ENCODE peak calls at places on chromosomes 11 and 22, in seven cellular contexts. One of them, this sample, is unnamed.

GRCh38 chr11:47464479-47464878 is 15.5 kb upstream of the RAPSN start:
- DNase-seq in GM12865: no peak
- DNase-seq in kidney glomerular epithelial cell: no peak
- DNase-seq in NCI-H1417: peak; percentile 98
- DNase-seq in HCEC 1CT: peak; percentile 20
- DNase-seq in Calu3: no peak
- DNase-seq in right atrium auricular region: no peak
- DNase-seq in this sample: peak; percentile 99

GRCh38 chr11:135033545-135033944 is 621.5 kb upstream of the B3GAT1 start:
- DNase-seq in kidney glomerular epithelial cell: no peak
- DNase-seq in Calu3: no peak
- DNase-seq in NCI-H1417: peak; percentile 42
- DNase-seq in right atrium auricular region: no peak
- DNase-seq in HCEC 1CT: no peak
- DNase-seq in GM12865: no peak
- DNase-seq in this sample: peak; percentile 39

GRCh38 chr11:102911758-102912481 is 37.1 kb upstream of the MMP12 start:
- DNase-seq in GM12865: no peak
- DNase-seq in Calu3: no peak
- DNase-seq in kidney glomerular epithelial cell: no peak
- DNase-seq in NCI-H1417: no peak
- DNase-seq in right atrium auricular region: no peak
- DNase-seq in HCEC 1CT: no peak
- DNase-seq in this sample: no peak

GRCh38 chr22:27662359-27663030 is 139.1 kb downstream of the MN1 start:
- DNase-seq in kidney glomerular epithelial cell: no peak
- DNase-seq in GM12865: no peak
- DNase-seq in right atrium auricular region: peak; percentile 74
- DNase-seq in HCEC 1CT: no peak
- DNase-seq in NCI-H1417: no peak
- DNase-seq in Calu3: no peak
- DNase-seq in this sample: no peak

GRCh38 chr11:112225753-112226061 is 521 bp upstream of the PTS start:
- DNase-seq in right atrium auricular region: peak; percentile 86
- DNase-seq in NCI-H1417: no peak
- DNase-seq in Calu3: no peak
- DNase-seq in HCEC 1CT: peak; percentile 73
- DNase-seq in GM12865: no peak
- DNase-seq in kidney glomerular epithelial cell: no peak
- DNase-seq in this sample: no peak

GRCh38 chr22:37518509-37519267 is 527 bp downstream of the CARD10 start:
- DNase-seq in HCEC 1CT: no peak
- DNase-seq in right atrium auricular region: no peak
- DNase-seq in kidney glomerular epithelial cell: no peak
- DNase-seq in NCI-H1417: no peak
- DNase-seq in Calu3: no peak
- DNase-seq in GM12865: no peak
- DNase-seq in this sample: peak; percentile 58

GRCh38 chr11:95363710-95364109 is 132.7 kb upstream of the SESN3 start:
- DNase-seq in HCEC 1CT: no peak
- DNase-seq in NCI-H1417: peak; percentile 79
- DNase-seq in Calu3: no peak
- DNase-seq in right atrium auricular region: no peak
- DNase-seq in kidney glomerular epithelial cell: no peak
- DNase-seq in GM12865: no peak
- DNase-seq in this sample: peak; percentile 88

GRCh38 chr11:3129591-3130268 is 35.4 kb downstream of the OSBPL5 start:
- DNase-seq in Calu3: no peak
- DNase-seq in NCI-H1417: no peak
- DNase-seq in HCEC 1CT: no peak
- DNase-seq in GM12865: no peak
- DNase-seq in right atrium auricular region: no peak
- DNase-seq in kidney glomerular epithelial cell: no peak
- DNase-seq in this sample: no peak

GRCh38 chr11:25734592-25735211 is 597.2 kb upstream of the ANO3 start:
- DNase-seq in right atrium auricular region: no peak
- DNase-seq in NCI-H1417: no peak
- DNase-seq in Calu3: peak; percentile 7
- DNase-seq in GM12865: peak; percentile 3
- DNase-seq in kidney glomerular epithelial cell: peak; percentile 56
- DNase-seq in HCEC 1CT: peak; percentile 56
- DNase-seq in this sample: no peak

GRCh38 chr11:103170865-103171264 is 61.6 kb downstream of the DYNC2H1 start:
- DNase-seq in Calu3: no peak
- DNase-seq in right atrium auricular region: no peak
- DNase-seq in NCI-H1417: no peak
- DNase-seq in HCEC 1CT: peak; percentile 83
- DNase-seq in kidney glomerular epithelial cell: no peak
- DNase-seq in GM12865: no peak
- DNase-seq in this sample: no peak

GRCh38 chr22:37318255-37319109 is 36.2 kb downstream of the CYTH4 start:
- DNase-seq in right atrium auricular region: no peak
- DNase-seq in HCEC 1CT: no peak
- DNase-seq in NCI-H1417: no peak
- DNase-seq in Calu3: no peak
- DNase-seq in GM12865: no peak
- DNase-seq in kidney glomerular epithelial cell: no peak
- DNase-seq in this sample: peak; percentile 27

GRCh38 chr11:35514481-35514880 is 10.9 kb downstream of the PAMR1 start:
- DNase-seq in kidney glomerular epithelial cell: no peak
- DNase-seq in GM12865: no peak
- DNase-seq in Calu3: no peak
- DNase-seq in NCI-H1417: no peak
- DNase-seq in HCEC 1CT: no peak
- DNase-seq in right atrium auricular region: no peak
- DNase-seq in this sample: no peak